ENCODE peak calls at places on chromosome 15, in eight cellular contexts. B, N, R, J, T, C, O and F are unnamed samples.

GRCh38 chr15:50059883-50060282 is 59.1 kb downstream of the ATP8B4 start:
- DNase-seq in B (no peak), R (no peak), J (no peak), C (no peak), T (no peak), O (no peak), N (no peak), F (no peak)

GRCh38 chr15:88709960-88710715 is 71.3 kb downstream of the ISG20 start:
- DNase-seq in T (no peak), R (no peak), B (no peak), C (no peak), O (no peak), N (no peak), J (no peak), F (no peak)

GRCh38 chr15:58523634-58524033 is 91.8 kb downstream of the LIPC start:
- DNase-seq in R (no peak), O (no peak), C (no peak), N (no peak), J (no peak), B (no peak), T (no peak), F (no peak)

GRCh38 chr15:67013696-67014095 is 51.7 kb upstream of the SMAD3 start:
- DNase-seq in B (peak), O (no peak), J (no peak), T (peak), R (peak), C (peak), N (peak), F (peak)

GRCh38 chr15:49215768-49216739 is 46.0 kb downstream of the GALK2 start:
- DNase-seq in N (peak), J (no peak), B (no peak), C (no peak), O (peak), T (no peak), R (no peak), F (no peak)

GRCh38 chr15:100252779-100253417 is 88.9 kb downstream of the ADAMTS17 start:
- DNase-seq in J (no peak), T (peak), O (no peak), N (no peak), R (no peak), C (no peak), B (no peak), F (no peak)

GRCh38 chr15:31758126-31758525 is 272.2 kb upstream of the CHRNA7 start:
- DNase-seq in R (peak), O (peak), C (peak), N (peak), T (peak), B (peak), J (peak), F (no peak)

GRCh38 chr15:73781038-73781925 is 28.1 kb upstream of the INSYN1 start:
- DNase-seq in B (no peak), J (no peak), T (peak), O (no peak), N (peak), R (no peak), C (peak), F (no peak)

GRCh38 chr15:42038401-42038800 is 17.6 kb upstream of the PLA2G4E start:
- DNase-seq in B (no peak), J (no peak), C (no peak), T (no peak), O (no peak), N (no peak), R (no peak), F (no peak)

GRCh38 chr15:58611731-58612676 is 137.5 kb downstream of the ADAM10 start:
- DNase-seq in B (no peak), R (no peak), N (no peak), O (no peak), T (no peak), J (no peak), C (no peak), F (no peak)

GRCh38 chr15:101439920-101440319 is 49.6 kb downstream of the PCSK6 start:
- DNase-seq in T (peak), N (peak), J (no peak), R (no peak), O (no peak), C (no peak), B (no peak), F (peak)

GRCh38 chr15:41950127-41950483 is 22.3 kb downstream of the EHD4 start:
- DNase-seq in J (no peak), B (no peak), N (no peak), T (no peak), O (no peak), C (no peak), R (no peak), F (no peak)

GRCh38 chr15:41581110-41581509 is 22.1 kb downstream of the TYRO3 start:
- DNase-seq in N (no peak), J (no peak), B (no peak), C (no peak), R (no peak), O (peak), T (no peak), F (no peak)

GRCh38 chr15:81544385-81544784 is 170.4 kb upstream of the TMC3 start:
- DNase-seq in T (no peak), O (no peak), N (no peak), C (no peak), B (no peak), R (no peak), J (no peak), F (no peak)

GRCh38 chr15:42149493-42150245 is 6.8 kb downstream of the PLA2G4F start:
- DNase-seq in N (no peak), J (no peak), B (no peak), C (no peak), O (no peak), R (no peak), T (no peak), F (no peak)

GRCh38 chr15:67120839-67121540 is 55.6 kb downstream of the SMAD3 start:
- DNase-seq in J (peak), R (peak), C (peak), T (peak), B (peak), N (peak), O (no peak), F (peak)

GRCh38 chr15:87977907-87978306 is 278.6 kb downstream of the NTRK3 start:
- DNase-seq in J (no peak), B (no peak), T (no peak), R (no peak), C (no peak), N (no peak), O (no peak), F (no peak)

GRCh38 chr15:89016549-89017041 is 71.7 kb upstream of the ABHD2 start:
- DNase-seq in O (no peak), T (no peak), J (no peak), C (no peak), R (peak), B (peak), N (peak), F (no peak)

GRCh38 chr15:39934415-39935044 is 615 bp downstream of the EIF2AK4 start:
- DNase-seq in T (peak), N (peak), C (no peak), R (peak), B (no peak), O (no peak), J (no peak), F (no peak)

DNA sequence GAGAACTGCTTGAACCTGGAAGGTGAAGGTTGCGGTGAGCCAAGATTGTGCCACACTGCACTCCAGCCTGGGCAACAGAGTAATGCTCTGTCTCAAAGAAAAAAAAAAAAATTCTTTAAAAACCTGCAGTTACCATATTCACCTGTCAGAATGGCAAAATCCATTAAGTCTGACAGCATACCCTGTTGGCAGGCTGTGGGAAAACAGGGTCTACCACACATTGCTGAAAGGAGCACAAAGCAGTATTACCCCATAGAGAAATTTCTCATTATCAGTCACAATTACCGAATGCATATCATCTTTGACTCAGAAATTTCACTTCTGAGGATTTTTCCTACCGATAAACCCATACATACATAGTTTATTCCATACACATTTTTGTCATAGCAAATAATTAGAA is 264.1 kb upstream of the SLCO3A1 start:
- DNase-seq in R (no peak), J (no peak), N (no peak), B (no peak), O (no peak), T (no peak), C (no peak), F (no peak)
- TF ChIP-seq CTCF in R (no peak), J (no peak), N (no peak), B (no peak), O (peak), T (no peak), C (peak), F (no peak)

GRCh38 chr15:44726136-44726535 is 10.2 kb upstream of the TRIM69 start:
- DNase-seq in J (no peak), B (no peak), O (no peak), T (no peak), C (no peak), N (peak), R (peak), F (no peak)
- H3K4me3 ChIP-seq in J (no peak), B (peak), O (no peak), T (no peak), C (no peak), N (no peak), R (no peak), F (no peak)

DNA sequence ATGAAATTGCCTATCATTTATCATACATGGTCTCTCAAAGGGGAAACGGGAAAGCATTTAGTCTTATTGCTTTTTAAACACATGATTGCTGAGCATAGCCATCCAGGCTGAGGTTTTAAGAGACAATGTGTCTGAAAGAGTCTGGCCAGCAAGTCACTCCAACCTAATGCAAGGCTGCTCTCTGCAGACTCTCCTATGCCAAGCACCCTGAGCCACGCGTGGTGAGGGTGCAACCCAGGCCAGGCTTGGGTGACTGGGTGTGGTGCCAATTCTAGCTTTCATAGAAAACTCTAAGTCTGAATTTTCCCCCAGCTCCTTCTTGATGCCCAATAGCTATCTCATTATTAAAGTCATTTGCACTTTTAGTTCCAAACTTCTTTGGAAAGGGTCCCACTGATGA is 200.3 kb downstream of the RPLP1 start:
- DNase-seq in O (no peak), J (no peak), C (no peak), B (no peak), R (no peak), N (no peak), T (no peak), F (no peak)
- TF ChIP-seq CTCF in O (no peak), J (no peak), C (no peak), B (no peak), R (no peak), N (no peak), T (no peak), F (no peak)

DNA sequence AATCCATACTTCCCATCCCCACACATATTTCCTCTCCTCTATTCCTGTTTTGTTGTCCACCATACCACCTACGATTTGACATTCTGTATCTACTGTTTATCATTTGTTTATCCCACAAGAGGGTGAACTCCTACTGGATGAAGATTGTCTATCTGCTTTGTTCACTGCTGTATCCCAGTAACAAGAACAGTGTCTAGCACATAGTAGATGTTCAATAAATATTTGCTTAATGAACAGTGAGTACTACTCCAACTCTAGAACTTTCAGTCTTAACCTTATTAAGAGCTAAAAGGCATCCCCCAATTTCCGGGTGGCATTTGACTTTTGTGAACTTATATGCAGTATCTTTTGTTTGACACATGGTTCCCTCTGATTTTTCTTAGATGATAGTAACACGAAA is 1.3 kb downstream of the PYGO1 start:
- DNase-seq in N (no peak), J (no peak), C (no peak), O (no peak), R (no peak), T (peak), B (no peak), F (no peak)
- H3K4me3 ChIP-seq in N (peak), J (peak), C (peak), O (no peak), R (peak), T (peak), B (peak), F (peak)

GRCh38 chr15:52427804-52428203 is 100.9 kb downstream of the MYO5A start:
- DNase-seq in J (no peak), R (no peak), N (peak), O (no peak), T (peak), B (peak), C (peak), F (peak)

GRCh38 chr15:52424856-52425431 is 103.7 kb downstream of the MYO5A start:
- DNase-seq in O (no peak), J (no peak), B (no peak), C (no peak), N (no peak), R (no peak), T (no peak), F (no peak)

GRCh38 chr15:52422001-52422400 is 106.7 kb downstream of the MYO5A start:
- DNase-seq in J (no peak), B (no peak), C (no peak), R (no peak), O (no peak), T (no peak), N (no peak), F (no peak)

GRCh38 chr15:52421029-52421428 is 107.7 kb downstream of the MYO5A start:
- DNase-seq in B (no peak), J (no peak), C (no peak), O (no peak), N (no peak), T (no peak), R (no peak), F (no peak)

DNA sequence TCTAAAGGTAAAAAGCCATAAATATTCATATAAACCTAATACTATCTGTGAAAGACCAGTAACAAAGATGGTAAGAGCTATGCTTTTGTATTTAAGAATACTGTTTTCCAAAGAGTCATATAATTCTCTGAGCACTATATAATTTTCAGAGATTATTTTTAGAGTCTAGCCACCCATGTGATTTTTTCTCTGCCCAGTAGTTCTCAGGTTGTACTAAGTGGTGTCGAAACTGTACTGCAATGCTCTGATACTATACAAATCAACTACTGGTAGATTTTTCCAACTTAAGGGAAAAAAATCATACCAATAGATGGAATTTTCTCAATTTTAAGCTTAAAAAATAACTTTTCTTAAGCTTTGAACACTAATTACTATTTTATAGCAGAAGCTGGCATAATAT is 104.8 kb downstream of the MYO5A start:
- DNase-seq in J (no peak), C (no peak), R (no peak), B (no peak), O (no peak), T (no peak), N (peak), F (no peak)
- TF ChIP-seq CTCF in J (no peak), C (no peak), R (no peak), B (no peak), O (no peak), T (no peak), N (no peak), F (no peak)

DNA sequence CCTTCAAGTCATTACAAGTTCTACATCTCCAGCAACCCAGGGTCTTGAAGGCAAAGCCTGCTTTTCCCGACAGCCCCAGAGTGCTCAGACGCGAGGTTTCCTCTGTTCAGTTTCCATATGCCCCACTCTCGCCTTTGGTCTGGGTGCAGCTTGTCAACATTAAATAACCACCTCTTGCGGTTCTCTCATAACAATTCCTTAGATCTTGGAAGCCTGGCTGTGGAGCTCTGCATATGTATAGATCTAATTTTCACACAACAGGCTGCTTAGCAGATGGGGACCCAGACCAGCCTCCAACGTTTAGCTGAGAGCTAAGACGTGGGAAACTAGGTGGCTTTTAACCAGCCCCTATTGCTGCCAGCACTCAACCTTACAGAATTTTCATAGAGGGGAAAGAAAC is 295.5 kb downstream of the RPLP1 start:
- DNase-seq in J (no peak), C (no peak), B (no peak), R (no peak), T (no peak), N (no peak), O (no peak), F (no peak)
- H3K4me3 ChIP-seq in J (no peak), C (no peak), B (no peak), R (no peak), T (no peak), N (no peak), O (no peak), F (no peak)

GRCh38 chr15:90603893-90604292 is 74.2 kb downstream of the CRTC3 start:
- DNase-seq in R (peak), J (no peak), T (peak), N (peak), C (peak), O (no peak), B (no peak), F (no peak)
- TF ChIP-seq CTCF in R (peak), J (peak), T (peak), N (peak), C (peak), O (peak), B (peak), F (peak)